ENCODE peak calls at places on chromosomes 16 and 17, in ten cellular contexts. One of them, this sample, is unnamed. For H3K27me3, the result is how much of the 10 kb centered on the place peaks cover.

GRCh38 chr17:11240041-11240801 is 792 bp upstream of the SHISA6 start:
- DNase-seq in uterus: no peak
- DNase-seq in CD8-positive, alpha-beta T cell: no peak
- DNase-seq in cardiac muscle cell: peak
- DNase-seq in tibial nerve: peak
- DNase-seq in neural progenitor cell: peak
- DNase-seq in PC-3: no peak
- DNase-seq in transverse colon: peak
- DNase-seq in IMR-90: no peak
- DNase-seq in PC-9: no peak
- DNase-seq in this sample: no peak

GRCh38 chr17:73638556-73638955 is 5.7 kb downstream of the SDK2 start:
- DNase-seq in uterus: no peak
- DNase-seq in CD8-positive, alpha-beta T cell: no peak
- DNase-seq in cardiac muscle cell: no peak
- DNase-seq in tibial nerve: no peak
- DNase-seq in neural progenitor cell: no peak
- DNase-seq in PC-3: no peak
- DNase-seq in transverse colon: no peak
- DNase-seq in IMR-90: no peak
- DNase-seq in PC-9: no peak
- DNase-seq in this sample: no peak

GRCh38 chr17:75241996-75242460 is 19.4 kb downstream of the GGA3 start:
- DNase-seq in uterus: no peak
- DNase-seq in CD8-positive, alpha-beta T cell: no peak
- DNase-seq in cardiac muscle cell: no peak
- DNase-seq in tibial nerve: peak
- DNase-seq in neural progenitor cell: no peak
- DNase-seq in PC-3: no peak
- DNase-seq in transverse colon: no peak
- DNase-seq in IMR-90: peak
- DNase-seq in PC-9: no peak
- DNase-seq in this sample: no peak

GRCh38 chr17:353213-353837 is 718 bp upstream of the RPH3AL start:
- DNase-seq in uterus: no peak
- DNase-seq in CD8-positive, alpha-beta T cell: no peak
- DNase-seq in cardiac muscle cell: no peak
- DNase-seq in tibial nerve: peak
- DNase-seq in neural progenitor cell: no peak
- DNase-seq in PC-3: no peak
- DNase-seq in transverse colon: no peak
- DNase-seq in IMR-90: no peak
- DNase-seq in PC-9: no peak
- DNase-seq in this sample: no peak

GRCh38 chr17:50767030-50767429 is 288 bp downstream of the ANKRD40CL start:
- DNase-seq in uterus: no peak
- DNase-seq in CD8-positive, alpha-beta T cell: no peak
- DNase-seq in cardiac muscle cell: no peak
- DNase-seq in tibial nerve: no peak
- DNase-seq in neural progenitor cell: no peak
- DNase-seq in PC-3: no peak
- DNase-seq in transverse colon: no peak
- DNase-seq in IMR-90: no peak
- DNase-seq in PC-9: no peak
- DNase-seq in this sample: no peak

GRCh38 chr16:82767198-82767597 is 140.4 kb downstream of the CDH13 start:
- DNase-seq in uterus: no peak
- DNase-seq in CD8-positive, alpha-beta T cell: no peak
- DNase-seq in cardiac muscle cell: no peak
- DNase-seq in tibial nerve: no peak
- DNase-seq in neural progenitor cell: no peak
- DNase-seq in PC-3: no peak
- DNase-seq in transverse colon: no peak
- DNase-seq in IMR-90: no peak
- DNase-seq in PC-9: no peak
- DNase-seq in this sample: no peak

GRCh38 chr16:80231888-80232287 is 308.9 kb upstream of the DYNLRB2 start:
- DNase-seq in uterus: no peak
- DNase-seq in CD8-positive, alpha-beta T cell: no peak
- DNase-seq in cardiac muscle cell: no peak
- DNase-seq in tibial nerve: no peak
- DNase-seq in neural progenitor cell: no peak
- DNase-seq in PC-3: no peak
- DNase-seq in transverse colon: no peak
- DNase-seq in IMR-90: peak
- DNase-seq in PC-9: no peak
- DNase-seq in this sample: peak

GRCh38 chr17:75504347-75505151 is 10.8 kb downstream of the CASKIN2 start:
- DNase-seq in uterus: no peak
- DNase-seq in CD8-positive, alpha-beta T cell: peak
- DNase-seq in cardiac muscle cell: peak
- DNase-seq in tibial nerve: no peak
- DNase-seq in neural progenitor cell: peak
- DNase-seq in PC-3: peak
- DNase-seq in transverse colon: peak
- DNase-seq in IMR-90: no peak
- DNase-seq in PC-9: peak
- DNase-seq in this sample: no peak

GRCh38 chr16:28904363-28904762 is 20.7 kb downstream of the RABEP2 start:
- DNase-seq in uterus: no peak
- DNase-seq in CD8-positive, alpha-beta T cell: no peak
- DNase-seq in cardiac muscle cell: no peak
- DNase-seq in tibial nerve: no peak
- DNase-seq in neural progenitor cell: no peak
- DNase-seq in PC-3: no peak
- DNase-seq in transverse colon: no peak
- DNase-seq in IMR-90: no peak
- DNase-seq in PC-9: no peak
- DNase-seq in this sample: no peak

GRCh38 chr16:20774703-20775362 is 11.0 kb downstream of the ACSM3 start:
- DNase-seq in uterus: no peak
- DNase-seq in CD8-positive, alpha-beta T cell: peak
- DNase-seq in cardiac muscle cell: peak
- DNase-seq in tibial nerve: no peak
- DNase-seq in neural progenitor cell: peak
- DNase-seq in PC-3: peak
- DNase-seq in transverse colon: peak
- DNase-seq in IMR-90: peak
- DNase-seq in PC-9: peak
- DNase-seq in this sample: no peak

GRCh38 chr16:7835032-7835431 is 502.4 kb downstream of the RBFOX1 start:
- DNase-seq in uterus: no peak
- DNase-seq in CD8-positive, alpha-beta T cell: no peak
- DNase-seq in cardiac muscle cell: no peak
- DNase-seq in tibial nerve: no peak
- DNase-seq in neural progenitor cell: peak
- DNase-seq in PC-3: no peak
- DNase-seq in transverse colon: no peak
- DNase-seq in IMR-90: no peak
- DNase-seq in PC-9: no peak
- DNase-seq in this sample: no peak

GRCh38 chr17:50264263-50265113 is 9.8 kb upstream of the TMEM92 start:
- DNase-seq in uterus: peak
- DNase-seq in CD8-positive, alpha-beta T cell: no peak
- DNase-seq in cardiac muscle cell: peak
- DNase-seq in tibial nerve: no peak
- DNase-seq in neural progenitor cell: peak
- DNase-seq in PC-3: no peak
- DNase-seq in transverse colon: no peak
- DNase-seq in IMR-90: peak
- DNase-seq in PC-9: no peak
- DNase-seq in this sample: no peak

GRCh38 chr16:58500329-58501241 is 642 bp downstream of the NDRG4 start:
- DNase-seq in uterus: no peak
- DNase-seq in CD8-positive, alpha-beta T cell: peak
- DNase-seq in cardiac muscle cell: peak
- DNase-seq in tibial nerve: no peak
- DNase-seq in neural progenitor cell: peak
- DNase-seq in PC-3: no peak
- DNase-seq in transverse colon: no peak
- DNase-seq in IMR-90: no peak
- DNase-seq in PC-9: no peak
- DNase-seq in this sample: no peak

GRCh38 chr17:28643979-28644781 is 778 bp downstream of the BLTP2 start:
- DNase-seq in uterus: no peak
- DNase-seq in CD8-positive, alpha-beta T cell: no peak
- DNase-seq in cardiac muscle cell: peak
- DNase-seq in tibial nerve: peak
- DNase-seq in neural progenitor cell: peak
- DNase-seq in PC-3: peak
- DNase-seq in transverse colon: peak
- DNase-seq in IMR-90: peak
- DNase-seq in PC-9: peak
- DNase-seq in this sample: no peak

GRCh38 chr17:44093231-44093900 is 22.8 kb downstream of the G6PC3 start:
- DNase-seq in uterus: no peak
- DNase-seq in CD8-positive, alpha-beta T cell: no peak
- DNase-seq in cardiac muscle cell: no peak
- DNase-seq in tibial nerve: no peak
- DNase-seq in neural progenitor cell: no peak
- DNase-seq in PC-3: no peak
- DNase-seq in transverse colon: no peak
- DNase-seq in IMR-90: no peak
- DNase-seq in PC-9: no peak
- DNase-seq in this sample: no peak

GRCh38 chr16:4798456-4798855 is 3.3 kb downstream of the SMIM22 start:
- DNase-seq in uterus: no peak
- DNase-seq in CD8-positive, alpha-beta T cell: no peak
- DNase-seq in cardiac muscle cell: no peak
- DNase-seq in tibial nerve: no peak
- DNase-seq in neural progenitor cell: no peak
- DNase-seq in PC-3: no peak
- DNase-seq in transverse colon: no peak
- DNase-seq in IMR-90: no peak
- DNase-seq in PC-9: no peak
- DNase-seq in this sample: no peak

GRCh38 chr17:67245694-67246397 is 850 bp upstream of the HELZ start:
- DNase-seq in uterus: no peak
- DNase-seq in CD8-positive, alpha-beta T cell: peak
- DNase-seq in cardiac muscle cell: peak
- DNase-seq in tibial nerve: no peak
- DNase-seq in neural progenitor cell: peak
- DNase-seq in PC-3: peak
- DNase-seq in transverse colon: peak
- DNase-seq in IMR-90: no peak
- DNase-seq in PC-9: peak
- DNase-seq in this sample: no peak

GRCh38 chr16:88382491-88383400 is at the start of gene ZNF469:
- DNase-seq in uterus: peak
- DNase-seq in CD8-positive, alpha-beta T cell: no peak
- DNase-seq in cardiac muscle cell: peak
- DNase-seq in tibial nerve: no peak
- DNase-seq in neural progenitor cell: peak
- DNase-seq in PC-3: peak
- DNase-seq in transverse colon: no peak
- DNase-seq in IMR-90: peak
- DNase-seq in PC-9: peak
- DNase-seq in this sample: no peak
- H3K4me3 ChIP-seq in uterus: peak
- H3K4me3 ChIP-seq in CD8-positive, alpha-beta T cell: no peak
- H3K4me3 ChIP-seq in cardiac muscle cell: peak
- H3K4me3 ChIP-seq in tibial nerve: peak
- H3K4me3 ChIP-seq in neural progenitor cell: peak
- H3K4me3 ChIP-seq in PC-3: peak
- H3K4me3 ChIP-seq in transverse colon: peak
- H3K4me3 ChIP-seq in IMR-90: peak
- H3K4me3 ChIP-seq in PC-9: peak
- H3K4me3 ChIP-seq in this sample: peak

GRCh38 chr16:19589106-19589505 is 33.6 kb downstream of the VPS35L start:
- DNase-seq in uterus: no peak
- DNase-seq in CD8-positive, alpha-beta T cell: no peak
- DNase-seq in cardiac muscle cell: no peak
- DNase-seq in tibial nerve: no peak
- DNase-seq in neural progenitor cell: no peak
- DNase-seq in PC-3: no peak
- DNase-seq in transverse colon: no peak
- DNase-seq in IMR-90: no peak
- DNase-seq in PC-9: no peak
- DNase-seq in this sample: no peak

GRCh38 chr16:19588661-19589060 is 33.2 kb downstream of the VPS35L start:
- DNase-seq in uterus: no peak
- DNase-seq in CD8-positive, alpha-beta T cell: no peak
- DNase-seq in cardiac muscle cell: peak
- DNase-seq in tibial nerve: no peak
- DNase-seq in neural progenitor cell: no peak
- DNase-seq in PC-3: no peak
- DNase-seq in transverse colon: no peak
- DNase-seq in IMR-90: no peak
- DNase-seq in PC-9: no peak
- DNase-seq in this sample: no peak

GRCh38 chr16:19578378-19578851 is 22.9 kb downstream of the VPS35L start:
- DNase-seq in uterus: no peak
- DNase-seq in CD8-positive, alpha-beta T cell: no peak
- DNase-seq in cardiac muscle cell: no peak
- DNase-seq in tibial nerve: no peak
- DNase-seq in neural progenitor cell: peak
- DNase-seq in PC-3: no peak
- DNase-seq in transverse colon: peak
- DNase-seq in IMR-90: no peak
- DNase-seq in PC-9: no peak
- DNase-seq in this sample: no peak

GRCh38 chr16:19582050-19582784 is 26.7 kb downstream of the VPS35L start:
- DNase-seq in uterus: no peak
- DNase-seq in CD8-positive, alpha-beta T cell: no peak
- DNase-seq in cardiac muscle cell: no peak
- DNase-seq in tibial nerve: no peak
- DNase-seq in neural progenitor cell: no peak
- DNase-seq in PC-3: no peak
- DNase-seq in transverse colon: no peak
- DNase-seq in IMR-90: no peak
- DNase-seq in PC-9: no peak
- DNase-seq in this sample: no peak

GRCh38 chr16:19583665-19584300 is 28.3 kb downstream of the VPS35L start:
- DNase-seq in uterus: no peak
- DNase-seq in CD8-positive, alpha-beta T cell: no peak
- DNase-seq in cardiac muscle cell: peak
- DNase-seq in tibial nerve: no peak
- DNase-seq in neural progenitor cell: peak
- DNase-seq in PC-3: peak
- DNase-seq in transverse colon: peak
- DNase-seq in IMR-90: peak
- DNase-seq in PC-9: peak
- DNase-seq in this sample: no peak
- TF ChIP-seq CTCF in uterus: peak
- TF ChIP-seq CTCF in CD8-positive, alpha-beta T cell: peak
- TF ChIP-seq CTCF in cardiac muscle cell: peak
- TF ChIP-seq CTCF in tibial nerve: peak
- TF ChIP-seq CTCF in neural progenitor cell: peak
- TF ChIP-seq CTCF in PC-3: peak
- TF ChIP-seq CTCF in transverse colon: peak
- TF ChIP-seq CTCF in IMR-90: peak
- TF ChIP-seq CTCF in PC-9: peak
- TF ChIP-seq CTCF in this sample: peak

GRCh38 chr16:1331712-1332617 is 1.5 kb upstream of the BAIAP3 start:
- DNase-seq in uterus: no peak
- DNase-seq in CD8-positive, alpha-beta T cell: peak
- DNase-seq in cardiac muscle cell: no peak
- DNase-seq in tibial nerve: peak
- DNase-seq in neural progenitor cell: peak
- DNase-seq in PC-3: peak
- DNase-seq in transverse colon: peak
- DNase-seq in IMR-90: peak
- DNase-seq in PC-9: peak
- DNase-seq in this sample: peak
- H3K27me3 ChIP-seq in uterus: under half
- H3K27me3 ChIP-seq in CD8-positive, alpha-beta T cell: under half
- H3K27me3 ChIP-seq in cardiac muscle cell: half or more
- H3K27me3 ChIP-seq in tibial nerve: under half
- H3K27me3 ChIP-seq in neural progenitor cell: half or more
- H3K27me3 ChIP-seq in PC-3: under half
- H3K27me3 ChIP-seq in transverse colon: half or more
- H3K27me3 ChIP-seq in IMR-90: half or more
- H3K27me3 ChIP-seq in PC-9: under half
- H3K27me3 ChIP-seq in this sample: under half

GRCh38 chr16:56771558-56772279 is 41.8 kb downstream of the NUP93 start:
- DNase-seq in uterus: no peak
- DNase-seq in CD8-positive, alpha-beta T cell: no peak
- DNase-seq in cardiac muscle cell: no peak
- DNase-seq in tibial nerve: no peak
- DNase-seq in neural progenitor cell: no peak
- DNase-seq in PC-3: no peak
- DNase-seq in transverse colon: no peak
- DNase-seq in IMR-90: peak
- DNase-seq in PC-9: no peak
- DNase-seq in this sample: no peak
- H3K4me3 ChIP-seq in uterus: no peak
- H3K4me3 ChIP-seq in CD8-positive, alpha-beta T cell: no peak
- H3K4me3 ChIP-seq in cardiac muscle cell: no peak
- H3K4me3 ChIP-seq in tibial nerve: no peak
- H3K4me3 ChIP-seq in neural progenitor cell: no peak
- H3K4me3 ChIP-seq in PC-3: no peak
- H3K4me3 ChIP-seq in transverse colon: no peak
- H3K4me3 ChIP-seq in IMR-90: peak
- H3K4me3 ChIP-seq in PC-9: no peak
- H3K4me3 ChIP-seq in this sample: no peak